ENCODE peak calls at places on chromosomes 5 and 9, in five cellular contexts. W is HCT116, G is A549, J is lower leg skin, O is stomach. Q is an unnamed sample.

GRCh38 chr9:121885345-121885901 is 207.7 kb downstream of the TTLL11 start:
- DNase-seq in O (no peak), G (no peak), W (no peak), J (no peak), Q (no peak)

GRCh38 chr5:143054480-143054941 is 284.3 kb downstream of the ARHGAP26 start:
- DNase-seq in W (no peak), O (no peak), J (no peak), G (no peak), Q (peak)

GRCh38 chr5:59810041-59810440 is 83.5 kb downstream of the PDE4D start:
- DNase-seq in W (peak), G (peak), J (peak), O (peak), Q (peak)

GRCh38 chr9:137902646-137903045 is 25.1 kb downstream of the CACNA1B start:
- DNase-seq in G (no peak), J (no peak), O (no peak), W (no peak), Q (no peak)

GRCh38 chr5:54905942-54906537 is 79.4 kb downstream of the ESM1 start:
- DNase-seq in J (peak), G (peak), O (peak), W (peak), Q (peak)

GRCh38 chr5:108917596-108917995 is 169.9 kb downstream of the FER start:
- DNase-seq in W (no peak), O (no peak), G (no peak), J (no peak), Q (no peak)

GRCh38 chr5:160727296-160727997 is 124.6 kb downstream of the ATP10B start:
- DNase-seq in G (no peak), J (no peak), O (no peak), W (no peak), Q (no peak)

GRCh38 chr5:84748313-84748712 is 363.6 kb upstream of the EDIL3 start:
- DNase-seq in W (no peak), J (no peak), G (no peak), O (no peak), Q (no peak)

GRCh38 chr5:21007781-21008180 is 1019.8 kb upstream of the CDH18 start:
- DNase-seq in G (no peak), J (no peak), W (no peak), O (no peak), Q (no peak)

GRCh38 chr5:38653389-38653788 is 96.9 kb upstream of the LIFR start:
- DNase-seq in W (no peak), O (no peak), G (no peak), J (no peak), Q (no peak)

GRCh38 chr5:179008667-179009066 is 13.5 kb upstream of the GRM6 start:
- DNase-seq in O (no peak), W (no peak), J (no peak), G (no peak), Q (no peak)

GRCh38 chr9:135864447-135865049 is 42.8 kb downstream of the CAMSAP1 start:
- DNase-seq in J (no peak), O (peak), W (peak), G (peak), Q (peak)

GRCh38 chr5:132462856-132463745 is 27.5 kb downstream of the IRF1 start:
- DNase-seq in J (no peak), W (no peak), G (no peak), O (no peak), Q (peak)

GRCh38 chr5:140251527-140251973 is 51.4 kb downstream of the PFDN1 start:
- DNase-seq in O (no peak), J (no peak), G (peak), W (peak), Q (no peak)

GRCh38 chr5:100270323-100270771 is 264.8 kb upstream of the FAM174A start:
- DNase-seq in O (no peak), J (no peak), W (no peak), G (no peak), Q (no peak)

GRCh38 chr5:142000709-142001484 is 11.9 kb downstream of the GNPDA1 start:
- DNase-seq in J (no peak), G (peak), W (no peak), O (no peak), Q (no peak)

GRCh38 chr5:177973066-177973635 is 22.9 kb downstream of the PROP1 start:
- DNase-seq in G (no peak), J (no peak), W (no peak), O (no peak), Q (no peak)

GRCh38 chr5:110561510-110561909 is 165.0 kb downstream of the TMEM232 start:
- DNase-seq in W (no peak), G (no peak), O (no peak), J (no peak), Q (no peak)

GRCh38 chr9:95588724-95589282 is 72.0 kb upstream of the PTCH1 start:
- DNase-seq in G (no peak), J (no peak), W (no peak), O (no peak), Q (no peak)

GRCh38 chr9:124098141-124098905 is 86.8 kb downstream of the LHX2 start:
- DNase-seq in J (no peak), O (no peak), G (no peak), W (no peak), Q (no peak)

GRCh38 chr9:17134843-17135577 is at the start of gene CNTLN:
- DNase-seq in J (peak), G (peak), O (peak), W (peak), Q (peak)
- TF ChIP-seq POLR2A in J (no peak), G (peak), O (no peak), W (peak), Q (peak)

GRCh38 chr9:88678008-88678407 is 143.0 kb downstream of the NXNL2 start:
- DNase-seq in J (no peak), W (no peak), G (no peak), O (no peak), Q (no peak)

GRCh38 chr9:88676644-88677043 is 141.7 kb downstream of the NXNL2 start:
- DNase-seq in W (no peak), O (no peak), J (no peak), G (no peak), Q (no peak)

GRCh38 chr9:88678431-88678830 is 143.5 kb downstream of the NXNL2 start:
- DNase-seq in W (no peak), G (no peak), O (no peak), J (no peak), Q (no peak)

DNA sequence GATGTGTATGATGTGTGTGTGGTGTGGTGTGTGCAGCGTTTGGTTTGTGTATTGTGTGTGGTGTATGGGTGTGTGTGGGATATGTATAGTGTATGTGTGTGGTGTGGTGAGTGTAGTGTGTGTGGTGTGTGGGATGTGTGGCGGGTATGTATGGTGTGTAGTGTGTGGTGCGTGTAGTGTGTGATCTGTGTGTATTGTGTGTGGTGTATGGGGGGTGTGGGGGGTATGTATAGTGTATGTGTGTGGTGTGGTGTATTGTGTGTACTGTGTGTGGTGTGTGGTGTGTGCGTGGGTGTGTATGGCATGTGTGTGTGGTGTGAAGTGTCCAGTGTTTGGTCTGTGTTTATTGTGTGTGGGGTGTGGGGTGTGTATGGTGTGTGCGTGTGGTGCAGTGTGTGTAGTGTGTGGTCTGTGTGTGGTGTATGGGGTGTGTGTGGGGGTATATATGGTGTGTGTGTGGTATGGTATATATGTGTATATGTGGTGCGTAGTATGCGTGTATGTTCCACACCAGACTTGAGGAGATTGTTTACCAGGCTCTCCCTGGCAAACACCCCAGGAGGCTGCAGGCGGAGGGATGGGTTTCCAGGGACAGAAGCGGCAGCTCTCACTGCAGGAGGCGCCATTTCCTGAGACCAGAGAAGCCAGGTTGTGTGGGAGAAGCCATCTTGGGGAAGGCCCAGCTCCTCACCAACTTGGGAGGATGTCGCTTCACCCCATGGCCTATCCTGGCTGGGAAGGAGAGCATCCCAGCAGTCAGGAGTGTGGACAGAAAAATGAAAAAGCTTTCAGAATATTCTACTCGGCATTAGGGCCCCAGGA is 138.1 kb downstream of the NXNL2 start:
- DNase-seq in O (no peak), W (no peak), J (no peak), G (peak), Q (no peak)
- H3K4me3 ChIP-seq in O (no peak), W (no peak), J (no peak), G (no peak), Q (no peak)

GRCh38 chr5:58327289-58327688 is 132.6 kb downstream of the PLK2 start:
- DNase-seq in G (no peak), O (no peak), J (no peak), W (no peak), Q (no peak)
- TF ChIP-seq POLR2A in G (no peak), O (no peak), J (no peak), W (no peak), Q (no peak)

DNA sequence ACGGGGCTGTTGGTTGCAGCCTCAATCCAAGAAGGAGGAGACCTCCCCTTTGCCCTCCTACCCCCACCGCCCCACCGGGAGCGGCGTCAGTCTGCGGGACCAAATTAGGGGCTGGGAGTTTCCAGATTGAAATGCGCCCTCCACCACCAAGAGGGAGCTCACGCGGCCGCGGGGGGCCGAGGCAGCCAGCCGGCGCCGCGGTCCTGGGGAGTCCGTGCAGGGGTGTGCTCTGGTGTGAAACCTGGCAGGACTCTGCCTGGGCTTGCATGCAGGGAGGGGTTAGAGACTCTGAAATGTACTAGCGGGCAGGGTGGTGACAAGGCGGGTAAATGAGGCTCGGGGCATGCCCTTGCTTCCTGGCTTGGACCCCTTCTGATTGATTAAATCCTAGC is 989 bp upstream of the FBN2 start:
- DNase-seq in J (no peak), G (peak), W (no peak), O (no peak), Q (no peak)
- H3K4me3 ChIP-seq in J (no peak), G (peak), W (no peak), O (peak), Q (peak)

DNA sequence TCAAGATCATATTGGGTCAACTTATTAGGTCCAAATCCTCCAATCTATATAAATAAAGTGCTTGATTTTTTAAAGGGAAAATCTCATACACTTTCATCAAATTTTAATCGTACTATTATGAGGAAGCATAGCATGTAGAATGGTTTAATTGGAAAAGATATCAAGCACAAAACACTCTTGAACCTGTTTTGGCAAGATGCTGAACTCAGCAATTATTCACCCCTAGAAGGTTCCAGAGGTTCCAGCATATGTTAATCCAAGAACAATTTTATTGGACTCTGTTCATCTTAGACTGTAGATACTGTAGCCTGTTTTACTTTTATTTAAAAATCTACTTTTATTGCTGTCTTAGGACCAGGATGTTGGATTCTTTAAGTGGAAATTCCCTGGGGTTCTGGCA is 92.4 kb upstream of the LHFPL2 start:
- DNase-seq in G (no peak), O (no peak), W (no peak), J (no peak), Q (no peak)
- TF ChIP-seq POLR2A in G (no peak), O (no peak), W (no peak), J (no peak), Q (no peak)

GRCh38 chr9:110579763-110580255 is 268 bp upstream of the SVEP1 start:
- DNase-seq in J (peak), G (no peak), O (no peak), W (no peak), Q (no peak)
- H3K4me3 ChIP-seq in J (peak), G (peak), O (peak), W (no peak), Q (peak)

GRCh38 chr9:6412572-6413364 is at the start of gene UHRF2:
- DNase-seq in O (peak), J (peak), W (peak), G (peak), Q (peak)
- TF ChIP-seq POLR2A in O (no peak), J (peak), W (peak), G (peak), Q (peak)

GRCh38 chr5:130267926-130268325 is 363.7 kb downstream of the CHSY3 start:
- DNase-seq in J (no peak), W (no peak), O (no peak), G (no peak), Q (no peak)
- H3K4me3 ChIP-seq in J (no peak), W (no peak), O (no peak), G (no peak), Q (no peak)

Q was measured in transverse colon.